ENCODE peak calls at places on chromosomes 12 and 14, in six cellular contexts. X is IMR-90, B is fibroblast of lung, D is PC-3, P is lung, H is neural progenitor cell. F is an unnamed sample.

GRCh38 chr12:30898846-30899245 is 27.7 kb upstream of the TSPAN11 start:
- DNase-seq in X (no peak), B (no peak), D (peak; percentile 60), P (no peak), H (no peak), F (no peak)

GRCh38 chr12:78951746-78952532 is 87.4 kb downstream of the SYT1 start:
- DNase-seq in X (no peak), B (peak; percentile 65), D (peak; percentile 8), P (no peak), H (peak; percentile 18), F (no peak)

GRCh38 chr14:96104469-96105057 is 65.4 kb downstream of the C14orf132 start:
- DNase-seq in X (peak; percentile 100), B (peak; percentile 98), D (peak; percentile 22), P (peak; percentile 80), H (no peak), F (peak; percentile 76)

GRCh38 chr14:39258782-39259545 is 25.2 kb downstream of the MIA2 start:
- DNase-seq in X (no peak), B (no peak), D (no peak), P (no peak), H (no peak), F (no peak)

GRCh38 chr12:9388379-9388778 is 180.2 kb upstream of the PZP start:
- DNase-seq in X (no peak), B (no peak), D (no peak), P (no peak), H (no peak), F (no peak)

GRCh38 chr12:75771023-75771422 is 259.6 kb upstream of the KRR1 start:
- DNase-seq in X (no peak), B (no peak), D (no peak), P (no peak), H (no peak), F (no peak)

GRCh38 chr12:126797525-126797924 is 1469.4 kb upstream of the TMEM132C start:
- DNase-seq in X (no peak), B (no peak), D (no peak), P (no peak), H (no peak), F (no peak)

GRCh38 chr14:58638231-58639205 is 756 bp downstream of the DACT1 start:
- DNase-seq in X (peak; percentile 30), B (peak; percentile 57), D (peak; percentile 49), P (no peak), H (peak; percentile 70), F (peak; percentile 27)

GRCh38 chr14:74739293-74740030 is 23.7 kb upstream of the YLPM1 start:
- DNase-seq in X (peak; percentile 28), B (peak; percentile 22), D (peak; percentile 34), P (no peak), H (no peak), F (no peak)

GRCh38 chr14:97458302-97459137 is 661.3 kb downstream of the VRK1 start:
- DNase-seq in X (no peak), B (no peak), D (no peak), P (no peak), H (peak; percentile 57), F (no peak)

GRCh38 chr12:109706747-109707469 is 6.7 kb upstream of the FAM222A start:
- DNase-seq in X (no peak), B (no peak), D (no peak), P (no peak), H (peak; percentile 76), F (no peak)

GRCh38 chr12:24083787-24084186 is 134.3 kb upstream of the SOX5 start:
- DNase-seq in X (no peak), B (no peak), D (no peak), P (no peak), H (no peak), F (no peak)

GRCh38 chr12:38152816-38153736 is 163.5 kb upstream of the ALG10B start:
- DNase-seq in X (no peak), B (no peak), D (no peak), P (no peak), H (no peak), F (no peak)

GRCh38 chr12:119665164-119665929 is 2.6 kb upstream of the PRKAB1 start:
- DNase-seq in X (no peak), B (no peak), D (no peak), P (no peak), H (no peak), F (no peak)

GRCh38 chr14:97713023-97713422 is 915.8 kb downstream of the VRK1 start:
- DNase-seq in X (no peak), B (peak; percentile 57), D (peak; percentile 89), P (no peak), H (no peak), F (no peak)

GRCh38 chr14:97719931-97720330 is 922.7 kb downstream of the VRK1 start:
- DNase-seq in X (no peak), B (no peak), D (no peak), P (no peak), H (no peak), F (no peak)

GRCh38 chr14:59055439-59056045 is 132.9 kb upstream of the DAAM1 start:
- DNase-seq in X (peak; percentile 72), B (peak; percentile 39), D (peak; percentile 92), P (peak; percentile 33), H (peak; percentile 63), F (peak; percentile 32)

GRCh38 chr14:58027904-58028303 is 124.1 kb downstream of the ARMH4 start:
- DNase-seq in X (no peak), B (no peak), D (no peak), P (no peak), H (no peak), F (no peak)

GRCh38 chr14:61500046-61500445 is 178.7 kb downstream of the PRKCH start:
- DNase-seq in X (no peak), B (no peak), D (no peak), P (no peak), H (no peak), F (no peak)

GRCh38 chr12:9740109-9740750 is 7.3 kb upstream of the CLECL1 start:
- DNase-seq in X (no peak), B (no peak), D (no peak), P (no peak), H (no peak), F (no peak)

GRCh38 chr14:75456069-75457023 is 28.5 kb downstream of the JDP2 start:
- DNase-seq in X (no peak), B (no peak), D (no peak), P (no peak), H (peak; percentile 19), F (no peak)

GRCh38 chr14:103140316-103141109 is 17.3 kb downstream of the TNFAIP2 start:
- DNase-seq in X (no peak), B (no peak), D (no peak), P (no peak), H (no peak), F (no peak)

GRCh38 chr12:44875417-44875953 is 630 bp downstream of the NELL2 start:
- DNase-seq in X (no peak), B (no peak), D (no peak), P (no peak), H (peak; percentile 62), F (peak; percentile 15)

GRCh38 chr12:54201001-54201794 is 12.4 kb upstream of the SMUG1 start:
- DNase-seq in X (peak; percentile 65), B (peak; percentile 49), D (peak; percentile 77), P (peak; percentile 69), H (peak; percentile 84), F (peak; percentile 88)

GRCh38 chr12:125794401-125794800 is 729.2 kb downstream of the AACS start:
- DNase-seq in X (no peak), B (peak; percentile 92), D (no peak), P (no peak), H (no peak), F (no peak)

GRCh38 chr14:95346266-95346665 is 26.6 kb upstream of the CLMN start:
- DNase-seq in X (no peak), B (no peak), D (no peak), P (no peak), H (no peak), F (no peak)

GRCh38 chr14:67919259-67919658 is 99.7 kb downstream of the RAD51B start:
- DNase-seq in X (peak; percentile 21), B (peak; percentile 32), D (no peak), P (no peak), H (no peak), F (no peak)

GRCh38 chr12:7601407-7601806 is 64.3 kb downstream of the APOBEC1 start:
- DNase-seq in X (no peak), B (no peak), D (no peak), P (no peak), H (no peak), F (no peak)

GRCh38 chr12:119868992-119869391 is 8.1 kb downstream of the CIT start:
- DNase-seq in X (peak; percentile 54), B (peak; percentile 32), D (no peak), P (no peak), H (no peak), F (no peak)

GRCh38 chr12:69512820-69513219 is 42.6 kb downstream of the FRS2 start:
- DNase-seq in X (peak; percentile 77), B (peak; percentile 61), D (no peak), P (no peak), H (no peak), F (no peak)

GRCh38 chr12:52735816-52736632 is 32.7 kb upstream of the KRT77 start:
- DNase-seq in X (no peak), B (no peak), D (no peak), P (no peak), H (no peak), F (no peak)

DNA sequence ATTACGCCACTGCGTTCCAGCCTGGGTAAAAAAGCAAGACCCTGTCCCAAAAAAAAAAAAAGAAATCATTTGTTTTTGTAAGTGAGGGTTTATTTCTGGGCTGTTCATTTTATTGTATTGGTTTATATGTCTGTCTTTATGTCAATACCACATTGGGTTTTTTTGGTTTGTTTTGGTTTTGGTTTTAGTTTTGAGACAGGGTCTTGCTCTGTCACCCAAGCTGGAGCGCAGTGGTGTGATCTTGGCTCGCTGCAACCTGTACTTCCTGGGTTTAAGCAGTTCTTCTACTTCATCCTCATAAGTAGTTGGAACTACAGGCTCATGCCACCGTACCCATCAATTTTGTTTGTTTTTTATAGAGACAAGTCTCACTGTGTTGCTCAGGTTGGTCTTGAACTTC is 25.0 kb downstream of the METAP2 start:
- DNase-seq in X (no peak), B (no peak), D (no peak), P (no peak), H (no peak), F (no peak)
- H3K36me3 ChIP-seq in X (peaks cover 38% of the 10 kb centered on the region), B (peaks cover 3% of the 10 kb centered on the region), D (peaks cover 68% of the 10 kb centered on the region), P (peaks cover 11% of the 10 kb centered on the region), H (peaks cover 21% of the 10 kb centered on the region), F (peaks cover 71% of the 10 kb centered on the region)

GRCh38 chr12:49546481-49546880 is 7.7 kb downstream of the KCNH3 start:
- DNase-seq in X (no peak), B (no peak), D (no peak), P (no peak), H (no peak), F (no peak)
- H3K27me3 ChIP-seq in X (peaks cover 81% of the 10 kb centered on the region), B (peaks cover 25% of the 10 kb centered on the region), D (no peaks in the 10 kb centered on the region), P (no peaks in the 10 kb centered on the region), H (peaks cover 96% of the 10 kb centered on the region), F (peaks cover 23% of the 10 kb centered on the region)

DNA sequence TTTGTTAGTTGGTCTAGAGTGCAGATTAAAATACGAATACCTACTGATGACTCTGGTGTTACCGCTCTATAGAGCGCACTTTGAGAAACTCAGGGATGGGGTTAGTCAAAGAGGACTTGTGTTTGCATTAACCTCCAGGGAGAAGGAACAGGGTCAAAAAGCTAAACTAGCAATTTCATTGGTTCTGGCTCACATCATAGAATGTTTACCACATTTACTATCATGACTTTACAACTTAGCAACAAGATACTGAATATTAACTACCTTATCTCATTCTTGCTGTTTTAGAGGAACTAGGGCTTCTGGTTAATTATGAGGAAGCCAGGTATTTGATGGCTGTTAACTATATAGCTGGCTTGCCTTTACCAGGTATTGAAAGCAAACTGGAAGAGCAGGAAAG is 12.8 kb downstream of the LGALS3 start:
- DNase-seq in X (no peak), B (no peak), D (no peak), P (no peak), H (no peak), F (no peak)
- H3K36me3 ChIP-seq in X (peaks cover 40% of the 10 kb centered on the region), B (peaks cover 32% of the 10 kb centered on the region), D (peaks cover 87% of the 10 kb centered on the region), P (peaks cover 31% of the 10 kb centered on the region), H (peaks cover 13% of the 10 kb centered on the region), F (peaks cover 22% of the 10 kb centered on the region)

GRCh38 chr12:111037047-111037446 is 116.7 kb upstream of the MYL2 start:
- DNase-seq in X (no peak), B (no peak), D (no peak), P (no peak), H (no peak), F (no peak)
- H3K27me3 ChIP-seq in X (peaks cover 39% of the 10 kb centered on the region), B (peaks cover 23% of the 10 kb centered on the region), D (peaks cover 66% of the 10 kb centered on the region), P (peaks cover 31% of the 10 kb centered on the region), H (peaks cover 47% of the 10 kb centered on the region), F (peaks cover 4% of the 10 kb centered on the region)

F was measured in SJCRH30.